ENCODE peak calls at places on chromosomes 6 and 20, in eight cellular contexts. F, P, M, L, Q, J, S and K are unnamed samples.

GRCh38 chr20:10611357-10611756 is 62.4 kb downstream of the JAG1 start:
- DNase-seq in F (no peak), P (no peak), M (peak; percentile 63), L (peak; percentile 73), Q (peak; percentile 57), J (no peak), S (no peak), K (no peak)

GRCh38 chr6:63573899-63574553 is 1.7 kb downstream of the LOC128125822 start:
- DNase-seq in F (peak; percentile 12), P (no peak), M (peak; percentile 42), L (peak; percentile 71), Q (peak; percentile 47), J (no peak), S (no peak), K (no peak)

GRCh38 chr6:11380969-11381744 is 148.7 kb upstream of the NEDD9 start:
- DNase-seq in F (no peak), P (no peak), M (no peak), L (no peak), Q (no peak), J (no peak), S (no peak), K (no peak)

GRCh38 chr20:62266851-62267250 is 28.5 kb downstream of the OSBPL2 start:
- DNase-seq in F (no peak), P (no peak), M (no peak), L (no peak), Q (no peak), J (no peak), S (no peak), K (no peak)

GRCh38 chr6:101630956-101631355 is 237.4 kb downstream of the GRIK2 start:
- DNase-seq in F (no peak), P (no peak), M (no peak), L (no peak), Q (no peak), J (no peak), S (no peak), K (no peak)

GRCh38 chr6:135520781-135521180 is 23.2 kb upstream of the AHI1 start:
- DNase-seq in F (no peak), P (no peak), M (no peak), L (no peak), Q (no peak), J (no peak), S (no peak), K (no peak)

GRCh38 chr6:10511477-10511876 is 9.7 kb upstream of the GCNT2 start:
- DNase-seq in F (no peak), P (no peak), M (no peak), L (no peak), Q (no peak), J (no peak), S (no peak), K (no peak)

GRCh38 chr6:108966855-108967755 is 118.9 kb downstream of the ARMC2 start:
- DNase-seq in F (peak; percentile 6), P (peak; percentile 41), M (no peak), L (peak; percentile 52), Q (peak; percentile 78), J (peak; percentile 9), S (no peak), K (no peak)

GRCh38 chr6:215335-216034 is 76.8 kb upstream of the DUSP22 start:
- DNase-seq in F (peak; percentile 32), P (no peak), M (no peak), L (peak; percentile 38), Q (peak; percentile 70), J (peak; percentile 75), S (no peak), K (no peak)

GRCh38 chr20:23084845-23085355 is 1.2 kb downstream of the CD93 start:
- DNase-seq in F (no peak), P (peak; percentile 61), M (no peak), L (no peak), Q (no peak), J (no peak), S (no peak), K (no peak)

GRCh38 chr6:33160728-33161323 is 31.4 kb downstream of the COL11A2 start:
- DNase-seq in F (no peak), P (no peak), M (no peak), L (peak; percentile 85), Q (peak; percentile 58), J (peak; percentile 68), S (peak; percentile 23), K (no peak)

GRCh38 chr6:165249808-165250207 is 59.6 kb downstream of the C6orf118 start:
- DNase-seq in F (no peak), P (no peak), M (no peak), L (no peak), Q (no peak), J (no peak), S (no peak), K (no peak)

GRCh38 chr6:155311076-155311475 is 3.2 kb downstream of the TFB1M start:
- DNase-seq in F (no peak), P (no peak), M (no peak), L (no peak), Q (no peak), J (no peak), S (no peak), K (no peak)

GRCh38 chr6:30044630-30045029 is 16.4 kb upstream of the POLR1H start:
- DNase-seq in F (no peak), P (no peak), M (no peak), L (peak; percentile 68), Q (peak; percentile 40), J (no peak), S (no peak), K (no peak)

GRCh38 chr20:6632187-6632586 is 135.3 kb upstream of the BMP2 start:
- DNase-seq in F (no peak), P (no peak), M (no peak), L (peak; percentile 15), Q (peak; percentile 45), J (peak; percentile 30), S (no peak), K (no peak)

GRCh38 chr20:6641012-6641411 is 126.5 kb upstream of the BMP2 start:
- DNase-seq in F (no peak), P (no peak), M (no peak), L (no peak), Q (no peak), J (no peak), S (no peak), K (no peak)

GRCh38 chr20:6635034-6635736 is 132.3 kb upstream of the BMP2 start:
- DNase-seq in F (no peak), P (no peak), M (no peak), L (peak; percentile 25), Q (no peak), J (no peak), S (no peak), K (no peak)

GRCh38 chr20:6637160-6637579 is 130.3 kb upstream of the BMP2 start:
- DNase-seq in F (no peak), P (no peak), M (no peak), L (no peak), Q (no peak), J (no peak), S (no peak), K (no peak)

DNA sequence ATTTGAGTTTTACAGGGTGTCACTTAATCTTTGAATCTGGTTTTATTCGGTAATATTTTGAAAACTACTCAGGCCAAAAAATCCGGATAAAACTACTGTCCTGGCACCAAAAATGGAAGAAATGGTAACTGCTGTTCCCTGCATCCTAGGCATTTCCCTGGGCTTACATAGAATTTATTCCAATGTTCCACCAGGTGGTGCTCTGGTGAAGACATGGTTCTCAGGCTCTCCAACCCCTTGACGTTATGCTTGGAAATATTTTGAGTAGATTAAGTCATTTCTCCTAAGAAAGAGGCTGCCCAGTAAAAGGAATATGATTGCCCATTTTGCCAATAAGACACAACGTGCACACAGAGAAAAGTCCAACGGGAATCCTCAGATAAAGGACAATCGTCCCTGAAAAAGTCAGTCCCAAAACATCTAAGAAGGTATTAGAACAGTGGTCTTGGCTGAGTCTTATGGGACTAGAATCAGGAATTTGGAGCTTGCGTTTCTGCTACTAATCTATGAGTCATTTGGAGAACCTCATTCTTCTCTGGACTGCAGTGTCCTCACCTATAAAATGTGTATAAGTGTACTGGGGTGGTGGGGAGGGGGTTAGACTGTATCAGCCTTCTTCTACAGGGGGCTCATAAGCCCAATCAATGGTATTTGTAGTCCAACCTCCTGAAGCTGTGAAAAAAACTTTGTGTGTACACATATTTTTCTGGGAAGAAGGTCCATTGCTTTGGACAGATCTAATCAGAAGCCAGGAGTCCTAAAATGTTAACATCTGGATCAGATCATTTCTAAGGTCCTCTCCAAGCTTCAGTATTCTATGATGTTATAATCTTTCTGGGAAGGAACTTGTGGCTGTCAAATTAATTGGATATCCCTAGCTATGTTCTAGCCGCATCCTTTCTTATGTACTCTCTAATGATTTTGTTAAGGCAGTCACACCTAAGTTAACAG is 131.0 kb upstream of the BMP2 start:
- DNase-seq in F (no peak), P (no peak), M (peak; percentile 22), L (peak; percentile 69), Q (peak; percentile 64), J (peak; percentile 75), S (no peak), K (no peak)
- TF ChIP-seq CTCF in F (no peak), P (peak; percentile 67), M (peak; percentile 31), L (peak; percentile 48), Q (peak; percentile 65), J (peak; percentile 69), S (peak; percentile 36), K (peak; percentile 46)

GRCh38 chr20:20369353-20370086 is 1.6 kb downstream of the INSM1 start:
- DNase-seq in F (no peak), P (peak; percentile 82), M (peak; percentile 13), L (no peak), Q (peak; percentile 61), J (no peak), S (no peak), K (no peak)
- TF ChIP-seq CTCF in F (no peak), P (no peak), M (no peak), L (no peak), Q (no peak), J (no peak), S (no peak), K (no peak)

GRCh38 chr6:127118505-127119360 is at the start of gene RSPO3:
- DNase-seq in F (no peak), P (peak; percentile 89), M (peak; percentile 40), L (peak; percentile 33), Q (peak; percentile 17), J (no peak), S (no peak), K (peak; percentile 26)

GRCh38 chr6:127121637-127121960 is 3.1 kb downstream of the RSPO3 start:
- DNase-seq in F (no peak), P (no peak), M (no peak), L (no peak), Q (no peak), J (no peak), S (no peak), K (no peak)

GRCh38 chr6:127119361-127120108 is 1.1 kb downstream of the RSPO3 start:
- DNase-seq in F (no peak), P (peak; percentile 89), M (peak; percentile 34), L (no peak), Q (peak; percentile 8), J (no peak), S (no peak), K (peak; percentile 20)

GRCh38 chr6:127120109-127120786 is 1.8 kb downstream of the RSPO3 start:
- DNase-seq in F (no peak), P (peak; percentile 82), M (peak; percentile 15), L (no peak), Q (no peak), J (no peak), S (no peak), K (peak; percentile 21)

GRCh38 chr6:127120787-127121636 is 2.5 kb downstream of the RSPO3 start:
- DNase-seq in F (peak; percentile 12), P (peak; percentile 72), M (peak; percentile 88), L (peak; percentile 87), Q (peak; percentile 52), J (peak; percentile 57), S (peak; percentile 34), K (peak; percentile 90)
- TF ChIP-seq CTCF in F (peak; percentile 25), P (peak; percentile 76), M (peak; percentile 36), L (peak; percentile 93), Q (peak; percentile 65), J (peak; percentile 43), S (peak; percentile 42), K (peak; percentile 68)

GRCh38 chr20:36493013-36493800 is 48.1 kb upstream of the MYL9 start:
- DNase-seq in F (no peak), P (peak; percentile 62), M (peak; percentile 27), L (no peak), Q (no peak), J (no peak), S (no peak), K (no peak)
- TF ChIP-seq CTCF in F (no peak), P (peak; percentile 41), M (peak; percentile 37), L (peak; percentile 33), Q (no peak), J (no peak), S (peak; percentile 25), K (no peak)